ENCODE peak calls at places on chromosome 16, in seven cellular contexts. V is SK-N-SH, C is neuronal stem cell, K is neural progenitor cell, I is GM23248, Y is MM.1S, S is hepatocyte. T is an unnamed sample.

GRCh38 chr16:29702307-29702706 is 23.3 kb downstream of the QPRT start:
- DNase-seq in V (no peak), C (no peak), K (no peak), I (no peak), Y (peak; percentile 30), S (no peak), T (no peak)

GRCh38 chr16:49500211-49500610 is 126.6 kb downstream of the C16orf78 start:
- DNase-seq in V (no peak), C (no peak), K (no peak), I (no peak), Y (no peak), S (no peak), T (no peak)

GRCh38 chr16:89443727-89444084 is 46.7 kb downstream of the ANKRD11 start:
- DNase-seq in V (no peak), C (no peak), K (no peak), I (no peak), Y (no peak), S (no peak), T (no peak)

GRCh38 chr16:84571010-84571409 is 46.9 kb downstream of the COTL1 start:
- DNase-seq in V (no peak), C (no peak), K (no peak), I (no peak), Y (no peak), S (no peak), T (no peak)

GRCh38 chr16:80317132-80318098 is 223.4 kb upstream of the DYNLRB2 start:
- DNase-seq in V (peak; percentile 27), C (no peak), K (peak; percentile 34), I (no peak), Y (no peak), S (peak; percentile 16), T (no peak)

GRCh38 chr16:49875812-49876715 is 20.2 kb upstream of the ZNF423 start:
- DNase-seq in V (no peak), C (peak; percentile 36), K (peak; percentile 73), I (peak; percentile 33), Y (no peak), S (peak; percentile 38), T (no peak)

GRCh38 chr16:15766918-15767317 is 89.9 kb downstream of the MYH11 start:
- DNase-seq in V (no peak), C (no peak), K (no peak), I (no peak), Y (no peak), S (no peak), T (no peak)

GRCh38 chr16:89422527-89422904 is 67.8 kb downstream of the ANKRD11 start:
- DNase-seq in V (no peak), C (no peak), K (no peak), I (peak; percentile 56), Y (peak; percentile 62), S (no peak), T (no peak)

GRCh38 chr16:85459529-85460251 is 153.4 kb upstream of the GSE1 start:
- DNase-seq in V (no peak), C (no peak), K (no peak), I (no peak), Y (no peak), S (peak; percentile 54), T (no peak)

GRCh38 chr16:4140652-4141051 is 24.4 kb upstream of the ADCY9 start:
- DNase-seq in V (no peak), C (no peak), K (no peak), I (no peak), Y (no peak), S (no peak), T (no peak)

GRCh38 chr16:77721752-77722314 is 481 bp upstream of the NUDT7 start:
- DNase-seq in V (no peak), C (no peak), K (peak; percentile 4), I (no peak), Y (no peak), S (no peak), T (no peak)

GRCh38 chr16:81198635-81199034 is 39.9 kb upstream of the BCO1 start:
- DNase-seq in V (no peak), C (no peak), K (no peak), I (peak; percentile 27), Y (no peak), S (no peak), T (no peak)

GRCh38 chr16:84763164-84763563 is 56.6 kb upstream of the CRISPLD2 start:
- DNase-seq in V (no peak), C (no peak), K (no peak), I (no peak), Y (no peak), S (no peak), T (no peak)

GRCh38 chr16:49590166-49590871 is 216.7 kb downstream of the C16orf78 start:
- DNase-seq in V (no peak), C (no peak), K (no peak), I (no peak), Y (no peak), S (no peak), T (no peak)

GRCh38 chr16:81669473-81670350 is 109.4 kb upstream of the PLCG2 start:
- DNase-seq in V (no peak), C (no peak), K (no peak), I (no peak), Y (no peak), S (no peak), T (no peak)

GRCh38 chr16:71373073-71373472 is 14.6 kb downstream of the CALB2 start:
- DNase-seq in V (no peak), C (no peak), K (no peak), I (peak; percentile 67), Y (no peak), S (peak; percentile 28), T (no peak)

GRCh38 chr16:89350701-89351380 is 133.3 kb downstream of the ZNF778 start:
- DNase-seq in V (no peak), C (no peak), K (no peak), I (peak; percentile 46), Y (no peak), S (no peak), T (no peak)

GRCh38 chr16:81232740-81233367 is 5.6 kb upstream of the BCO1 start:
- DNase-seq in V (no peak), C (no peak), K (no peak), I (no peak), Y (no peak), S (no peak), T (no peak)

DNA sequence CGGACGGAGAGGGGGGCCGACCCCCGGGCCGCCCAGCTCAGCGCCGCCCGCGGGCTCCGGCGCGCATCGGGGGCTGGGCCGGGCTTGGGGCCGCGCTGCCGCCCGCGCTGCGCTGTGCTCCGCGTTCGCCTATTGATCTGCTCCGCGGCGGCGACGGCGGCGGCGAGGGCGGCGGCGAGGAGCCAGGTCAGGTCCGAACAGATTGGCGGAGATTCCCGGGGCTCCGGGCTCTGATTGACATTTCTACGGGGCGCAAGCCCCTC is 589 bp downstream of the IRX3 start:
- DNase-seq in V (no peak), C (no peak), K (no peak), I (no peak), Y (no peak), S (no peak), T (no peak)
- H2AFZ ChIP-seq in V (peak overlapping the region; percentile 92), C (peak overlapping the region; percentile 99), K (peak overlapping the region; percentile 79), I (peak overlapping the region; percentile 82), Y (no peak overlapping the region), S (peak overlapping the region; percentile 81), T (peak overlapping the region; percentile 67)

DNA sequence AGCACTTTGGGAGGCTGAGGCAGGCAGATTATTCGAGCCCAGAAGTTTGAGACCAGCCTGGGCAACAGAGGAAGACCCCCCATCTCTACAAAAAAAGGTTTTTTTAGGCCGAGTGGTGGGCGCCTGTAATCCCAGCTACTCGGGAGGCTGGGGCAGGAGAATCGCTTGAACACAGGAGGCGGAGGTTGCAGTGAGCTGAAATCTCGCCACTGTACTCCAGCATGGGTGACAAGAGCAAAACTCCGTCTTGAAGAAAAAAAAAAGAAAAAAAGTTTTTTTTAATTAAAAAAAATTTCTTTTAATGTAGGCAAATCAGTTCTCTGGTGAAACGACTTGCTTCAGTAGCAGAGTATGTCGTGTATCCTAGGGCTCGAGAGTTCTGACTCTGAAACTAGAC is 10.9 kb downstream of the HSD3B7 start:
- DNase-seq in V (no peak), C (no peak), K (no peak), I (peak; percentile 50), Y (no peak), S (no peak), T (no peak)
- H2AFZ ChIP-seq in V (no peak overlapping the region), C (no peak overlapping the region), K (no peak overlapping the region), I (peak overlapping the region; percentile 85), Y (no peak overlapping the region), S (no peak overlapping the region), T (no peak overlapping the region)

DNA sequence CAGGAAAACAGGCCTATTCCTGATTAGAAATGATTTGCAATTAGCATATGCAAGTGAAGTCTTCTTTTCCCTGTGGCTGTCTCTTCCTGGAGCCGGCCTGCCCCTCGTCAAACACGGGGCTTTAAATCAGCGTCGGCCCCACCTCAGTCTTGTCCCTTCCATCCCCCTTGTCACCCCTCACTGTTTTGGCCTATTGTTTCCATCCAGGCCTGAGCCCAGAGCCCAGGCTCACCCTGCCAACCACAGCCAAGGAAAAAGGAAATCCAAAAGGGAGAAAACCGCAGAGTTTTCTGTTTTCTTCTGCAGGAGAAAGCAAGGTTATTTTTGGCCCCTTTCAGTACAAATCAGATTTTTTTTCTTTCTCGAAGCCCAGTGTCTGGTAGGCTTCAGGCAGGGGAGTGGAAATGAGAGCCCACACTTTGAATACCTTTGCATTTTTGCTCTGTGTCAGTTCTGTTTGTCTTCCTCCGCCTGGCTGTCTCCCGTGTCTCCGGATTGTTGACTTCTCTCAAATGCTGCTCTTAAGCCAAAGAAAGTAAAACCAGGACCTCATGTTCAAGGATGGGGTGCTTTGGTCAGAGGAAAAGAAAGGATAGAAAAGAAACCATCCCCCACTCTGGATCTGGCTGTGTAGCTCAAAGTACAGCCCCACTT is 399.9 kb upstream of the CDH11 start:
- DNase-seq in V (no peak), C (no peak), K (peak; percentile 48), I (no peak), Y (no peak), S (no peak), T (no peak)
- H2AFZ ChIP-seq in V (no peak overlapping the region), C (peak overlapping the region; percentile 40), K (peak overlapping the region; percentile 96), I (peak overlapping the region; percentile 88), Y (no peak overlapping the region), S (peak overlapping the region; percentile 47), T (no peak overlapping the region)

GRCh38 chr16:53129281-53130192 is 74.7 kb downstream of the CHD9 start:
- DNase-seq in V (peak; percentile 12), C (no peak), K (no peak), I (peak; percentile 55), Y (no peak), S (peak; percentile 42), T (no peak)
- H2AFZ ChIP-seq in V (peak overlapping the region; percentile 72), C (peak overlapping the region; percentile 98), K (peak overlapping the region; percentile 75), I (peak overlapping the region; percentile 69), Y (peak overlapping the region; percentile 96), S (peak overlapping the region; percentile 90), T (peak overlapping the region; percentile 81)

GRCh38 chr16:57802635-57803412 is 533 bp upstream of the KIFC3 start:
- DNase-seq in V (peak; percentile 38), C (no peak), K (peak; percentile 46), I (no peak), Y (no peak), S (peak; percentile 67), T (no peak)
- H2AFZ ChIP-seq in V (peak overlapping the region; percentile 93), C (peak overlapping the region; percentile 95), K (peak overlapping the region; percentile 60), I (peak overlapping the region; percentile 56), Y (no peak overlapping the region), S (peak overlapping the region; percentile 47), T (no peak overlapping the region)

GRCh38 chr16:86740298-86740697 is 161.9 kb downstream of the FOXL1 start:
- DNase-seq in V (no peak), C (no peak), K (no peak), I (no peak), Y (no peak), S (no peak), T (no peak)
- H2AFZ ChIP-seq in V (peak overlapping the region; percentile 60), C (no peak overlapping the region), K (no peak overlapping the region), I (no peak overlapping the region), Y (no peak overlapping the region), S (no peak overlapping the region), T (no peak overlapping the region)

GRCh38 chr16:87602821-87603683 is 744 bp downstream of the JPH3 start:
- DNase-seq in V (peak; percentile 83), C (peak; percentile 49), K (peak; percentile 87), I (peak; percentile 9), Y (no peak), S (no peak), T (no peak)
- H2AFZ ChIP-seq in V (no peak overlapping the region), C (peak overlapping the region; percentile 93), K (peak overlapping the region; percentile 72), I (no peak overlapping the region), Y (no peak overlapping the region), S (no peak overlapping the region), T (no peak overlapping the region)